ENCODE peak calls at places on chromosomes 6 and 20, in five cellular contexts. Y is GM23248, O is psoas muscle, X is hepatocyte, L is right cardiac atrium. E is an unnamed sample.

GRCh38 chr20:63321148-63321831 is 28.3 kb downstream of the COL20A1 start:
- DNase-seq in O (peak; percentile 50), Y (peak; percentile 77), L (peak; percentile 94), X (peak; percentile 52), E (no peak)

GRCh38 chr6:101545171-101545570 is 151.7 kb downstream of the GRIK2 start:
- DNase-seq in O (no peak), X (no peak), Y (peak; percentile 42), L (no peak), E (no peak)

GRCh38 chr6:80174931-80175572 is 68.6 kb downstream of the BCKDHB start:
- DNase-seq in L (no peak), X (no peak), O (no peak), Y (peak; percentile 77), E (no peak)

GRCh38 chr6:56259682-56260081 is 12.3 kb upstream of the COL21A1 start:
- DNase-seq in O (no peak), X (peak; percentile 27), Y (peak; percentile 56), L (peak; percentile 22), E (no peak)

GRCh38 chr20:16553161-16553560 is 20.1 kb downstream of the KIF16B start:
- DNase-seq in Y (no peak), L (no peak), O (no peak), X (no peak), E (no peak)

GRCh38 chr6:13427838-13428527 is 59.4 kb downstream of the GFOD1 start:
- DNase-seq in X (no peak), O (no peak), L (peak; percentile 67), Y (no peak), E (no peak)

GRCh38 chr20:35283441-35284266 is 918 bp downstream of the EIF6 start:
- DNase-seq in L (no peak), O (no peak), Y (peak; percentile 41), X (no peak), E (no peak)

GRCh38 chr6:33656844-33657243 is 35.7 kb downstream of the ITPR3 start:
- DNase-seq in Y (no peak), X (no peak), O (no peak), L (no peak), E (no peak)

GRCh38 chr20:56245761-56246160 is 2.8 kb upstream of the MC3R start:
- DNase-seq in L (no peak), Y (peak; percentile 21), X (no peak), O (no peak), E (no peak)

GRCh38 chr6:101070044-101070608 is 189.0 kb upstream of the ASCC3 start:
- DNase-seq in O (no peak), Y (no peak), L (peak; percentile 38), X (no peak), E (no peak)

GRCh38 chr6:79810153-79810806 is 137.1 kb downstream of the ELOVL4 start:
- DNase-seq in O (no peak), X (no peak), L (no peak), Y (no peak), E (no peak)

GRCh38 chr6:26519359-26519758 is 18.8 kb upstream of the HMGN4 start:
- DNase-seq in X (no peak), L (no peak), Y (no peak), O (no peak), E (no peak)

GRCh38 chr20:15637971-15638754 is 935.1 kb downstream of the KIF16B start:
- DNase-seq in L (no peak), Y (no peak), X (no peak), O (no peak), E (no peak)

GRCh38 chr20:8829232-8829631 is 239.7 kb upstream of the PLCB4 start:
- DNase-seq in L (no peak), O (no peak), Y (no peak), X (no peak), E (no peak)

GRCh38 chr6:91376686-91377085 is 789.8 kb upstream of the MAP3K7 start:
- DNase-seq in O (no peak), L (no peak), Y (no peak), X (no peak), E (no peak)

GRCh38 chr6:25041676-25042598 is 106.2 kb upstream of the RIPOR2 start:
- DNase-seq in L (no peak), X (no peak), Y (no peak), O (no peak), E (no peak)

GRCh38 chr6:135939216-135939610 is 87.7 kb downstream of the PDE7B start:
- DNase-seq in L (peak; percentile 76), X (peak; percentile 46), O (no peak), Y (no peak), E (no peak)

GRCh38 chr6:21754891-21755290 is 161.3 kb downstream of the SOX4 start:
- DNase-seq in X (peak; percentile 42), L (no peak), Y (peak; percentile 26), O (no peak), E (no peak)

GRCh38 chr20:35583636-35584560 is 31.7 kb upstream of the SPAG4 start:
- DNase-seq in L (no peak), X (no peak), O (peak; percentile 41), Y (no peak), E (no peak)

GRCh38 chr6:54717849-54718455 is 128.6 kb upstream of the FAM83B start:
- DNase-seq in L (no peak), O (no peak), X (peak; percentile 83), Y (peak; percentile 37), E (peak; percentile 93)

GRCh38 chr6:26501482-26501986 is 1.4 kb downstream of the BTN1A1 start:
- DNase-seq in L (peak; percentile 69), Y (peak; percentile 67), X (peak; percentile 54), O (peak; percentile 58), E (peak; percentile 53)

GRCh38 chr6:47366335-47366879 is 56.7 kb upstream of the TNFRSF21 start:
- DNase-seq in X (no peak), L (no peak), O (no peak), Y (no peak), E (no peak)

GRCh38 chr6:159852877-159853276 is 37.9 kb upstream of the MAS1 start:
- DNase-seq in X (peak; percentile 36), O (no peak), L (no peak), Y (peak; percentile 43), E (peak; percentile 31)

GRCh38 chr6:151869787-151870186 is 62.3 kb downstream of the ESR1 start:
- DNase-seq in X (no peak), Y (peak; percentile 44), L (no peak), O (no peak), E (no peak)

GRCh38 chr6:68834561-68834960 is 199.5 kb downstream of the ADGRB3 start:
- DNase-seq in X (no peak), L (no peak), Y (peak; percentile 2), O (no peak), E (no peak)

DNA sequence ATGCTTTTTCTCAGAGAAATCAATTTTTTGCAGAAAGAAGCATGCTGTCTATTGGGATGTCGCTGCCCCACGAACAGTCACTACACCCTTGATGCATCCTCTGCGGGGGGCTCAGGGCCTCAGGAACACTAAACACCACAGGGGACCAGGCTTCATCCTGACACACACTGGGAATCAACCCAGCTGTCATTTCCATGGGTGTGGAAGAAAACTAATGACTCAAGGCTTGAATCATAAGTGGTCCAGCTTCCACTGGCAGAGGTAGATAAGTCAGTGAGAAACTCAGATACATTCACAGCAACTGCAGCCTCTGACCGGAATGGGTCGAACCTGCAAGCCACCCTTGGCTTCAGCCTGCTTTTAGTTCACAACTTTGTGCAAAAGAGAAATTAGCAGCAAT is 81.3 kb upstream of the SPTLC3 start:
- DNase-seq in Y (peak; percentile 68), O (no peak), X (no peak), L (no peak), E (no peak)
- H3K27me3 ChIP-seq in Y (peaks cover 10% of the 10 kb centered on the region), O (no peaks in the 10 kb centered on the region), X (no peaks in the 10 kb centered on the region), L (no peaks in the 10 kb centered on the region), E (no peaks in the 10 kb centered on the region)

GRCh38 chr6:107418118-107418517 is 41.2 kb downstream of the PDSS2 start:
- DNase-seq in O (no peak), Y (peak; percentile 27), L (no peak), X (no peak), E (no peak)
- H3K27me3 ChIP-seq in O (no peaks in the 10 kb centered on the region), Y (no peaks in the 10 kb centered on the region), L (no peaks in the 10 kb centered on the region), X (no peaks in the 10 kb centered on the region), E (no peaks in the 10 kb centered on the region)

GRCh38 chr6:169499728-169500265 is 202.0 kb downstream of the WDR27 start:
- DNase-seq in Y (no peak), L (peak; percentile 82), O (no peak), X (no peak), E (no peak)

GRCh38 chr6:169491482-169491881 is 210.3 kb downstream of the WDR27 start:
- DNase-seq in L (peak; percentile 65), Y (no peak), X (no peak), O (no peak), E (no peak)

GRCh38 chr6:169498887-169499513 is 202.8 kb downstream of the WDR27 start:
- DNase-seq in Y (no peak), L (no peak), O (no peak), X (no peak), E (no peak)

GRCh38 chr6:169494038-169494437 is 207.8 kb downstream of the WDR27 start:
- DNase-seq in Y (no peak), O (no peak), X (no peak), L (no peak), E (no peak)

GRCh38 chr6:169495601-169496000 is 206.2 kb downstream of the WDR27 start:
- DNase-seq in Y (peak; percentile 69), O (no peak), X (no peak), L (no peak), E (no peak)
- H3K27me3 ChIP-seq in Y (no peaks in the 10 kb centered on the region), O (no peaks in the 10 kb centered on the region), X (no peaks in the 10 kb centered on the region), L (no peaks in the 10 kb centered on the region), E (no peaks in the 10 kb centered on the region)

DNA sequence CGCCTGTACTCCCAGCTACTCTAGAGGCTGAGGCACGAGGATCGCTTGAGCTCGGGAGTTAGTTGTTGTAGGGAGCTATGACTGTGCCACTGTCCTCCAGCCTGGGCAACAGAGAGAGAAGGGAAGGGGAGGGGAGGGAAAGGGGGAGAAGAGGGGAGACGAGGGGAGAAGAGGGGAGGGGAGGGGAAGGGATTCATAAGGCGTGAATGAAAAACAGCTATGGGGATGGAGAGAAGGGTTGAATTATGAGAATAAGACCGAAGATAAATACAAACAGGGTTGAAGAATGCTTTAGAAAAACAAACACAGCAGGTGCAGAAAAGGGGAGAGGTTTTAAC is 106.0 kb downstream of the TRIM27 start:
- DNase-seq in X (no peak), Y (no peak), L (no peak), O (no peak), E (no peak)
- H3K27me3 ChIP-seq in X (peaks cover 87% of the 10 kb centered on the region), Y (peaks cover 40% of the 10 kb centered on the region), L (peaks cover 7% of the 10 kb centered on the region), O (peaks cover 91% of the 10 kb centered on the region), E (no peaks in the 10 kb centered on the region)

DNA sequence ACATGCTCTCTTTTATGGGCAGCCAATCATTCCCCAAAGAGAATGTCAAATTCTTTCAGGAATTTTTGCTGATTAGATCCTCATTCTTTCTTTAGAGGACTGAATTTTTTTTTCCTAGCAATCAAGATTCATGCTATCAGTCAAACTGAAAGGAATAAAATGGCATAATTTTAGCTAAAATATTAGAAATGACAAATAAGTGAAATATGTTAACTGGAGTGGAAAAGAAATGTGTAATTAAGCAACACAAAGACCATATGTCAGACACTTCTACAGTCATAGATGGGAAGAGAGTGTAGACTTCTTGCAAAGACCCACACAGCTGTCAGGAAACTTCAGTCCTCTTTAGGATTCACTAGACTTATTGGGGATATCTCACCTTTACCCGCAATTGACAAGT is 242.3 kb upstream of the RNF217 start:
- DNase-seq in L (no peak), X (no peak), Y (no peak), O (no peak), E (no peak)
- H3K27me3 ChIP-seq in L (no peaks in the 10 kb centered on the region), X (no peaks in the 10 kb centered on the region), Y (no peaks in the 10 kb centered on the region), O (no peaks in the 10 kb centered on the region), E (no peaks in the 10 kb centered on the region)